ENCODE peak calls at places on chromosomes 5 and 9, in five cellular contexts. One of them, this sample, is unnamed.
A peak's percentile ranks its signal among the peaks of the same experiment; 100 is the strongest.

GRCh38 chr5:34007675-34008600 is at the start of gene AMACR:
- DNase-seq in sigmoid colon: peak; percentile 97
- DNase-seq in GM12864: peak; percentile 66
- DNase-seq in mammary epithelial cell: peak; percentile 89
- DNase-seq in HFF-Myc: peak; percentile 51
- DNase-seq in this sample: peak; percentile 94

GRCh38 chr5:134275822-134276221 is 49.9 kb upstream of the PPP2CA start:
- DNase-seq in sigmoid colon: no peak
- DNase-seq in HFF-Myc: no peak
- DNase-seq in mammary epithelial cell: no peak
- DNase-seq in GM12864: no peak
- DNase-seq in this sample: peak; percentile 22

GRCh38 chr9:2623046-2623865 is 1.7 kb downstream of the VLDLR start:
- DNase-seq in HFF-Myc: no peak
- DNase-seq in mammary epithelial cell: peak; percentile 66
- DNase-seq in sigmoid colon: peak; percentile 79
- DNase-seq in GM12864: no peak
- DNase-seq in this sample: no peak

GRCh38 chr5:8059337-8059736 is 190.4 kb downstream of the MTRR start:
- DNase-seq in HFF-Myc: no peak
- DNase-seq in sigmoid colon: no peak
- DNase-seq in GM12864: no peak
- DNase-seq in mammary epithelial cell: no peak
- DNase-seq in this sample: no peak

GRCh38 chr5:159764283-159764927 is 151.9 kb upstream of the ADRA1B start:
- DNase-seq in HFF-Myc: no peak
- DNase-seq in GM12864: no peak
- DNase-seq in sigmoid colon: no peak
- DNase-seq in mammary epithelial cell: no peak
- DNase-seq in this sample: no peak

GRCh38 chr5:149062371-149063016 is 368 bp downstream of the SH3TC2 start:
- DNase-seq in GM12864: no peak
- DNase-seq in sigmoid colon: no peak
- DNase-seq in mammary epithelial cell: peak; percentile 97
- DNase-seq in HFF-Myc: peak; percentile 82
- DNase-seq in this sample: no peak

GRCh38 chr5:142821027-142821732 is 51.0 kb downstream of the ARHGAP26 start:
- DNase-seq in GM12864: no peak
- DNase-seq in mammary epithelial cell: no peak
- DNase-seq in sigmoid colon: no peak
- DNase-seq in HFF-Myc: no peak
- DNase-seq in this sample: no peak

GRCh38 chr9:70318002-70318401 is 59.2 kb downstream of the SMC5 start:
- DNase-seq in mammary epithelial cell: no peak
- DNase-seq in HFF-Myc: no peak
- DNase-seq in sigmoid colon: no peak
- DNase-seq in GM12864: no peak
- DNase-seq in this sample: no peak

GRCh38 chr9:113742878-113743277 is 133.2 kb upstream of the ZNF618 start:
- DNase-seq in HFF-Myc: no peak
- DNase-seq in sigmoid colon: no peak
- DNase-seq in mammary epithelial cell: no peak
- DNase-seq in GM12864: no peak
- DNase-seq in this sample: no peak

GRCh38 chr9:82124090-82124489 is 135.5 kb downstream of the SPATA31D1 start:
- DNase-seq in mammary epithelial cell: peak; percentile 74
- DNase-seq in sigmoid colon: no peak
- DNase-seq in GM12864: no peak
- DNase-seq in HFF-Myc: peak; percentile 27
- DNase-seq in this sample: no peak

GRCh38 chr5:50667079-50667652 is 729 bp downstream of the PARP8 start:
- DNase-seq in mammary epithelial cell: peak; percentile 59
- DNase-seq in GM12864: no peak
- DNase-seq in HFF-Myc: no peak
- DNase-seq in sigmoid colon: peak; percentile 81
- DNase-seq in this sample: peak; percentile 35

GRCh38 chr9:69325409-69326212 is 596 bp downstream of the ENTREP1 start:
- DNase-seq in sigmoid colon: no peak
- DNase-seq in HFF-Myc: no peak
- DNase-seq in mammary epithelial cell: peak; percentile 28
- DNase-seq in GM12864: no peak
- DNase-seq in this sample: no peak

GRCh38 chr5:1099931-1100651 is 11.8 kb downstream of the SLC12A7 start:
- DNase-seq in mammary epithelial cell: no peak
- DNase-seq in GM12864: no peak
- DNase-seq in HFF-Myc: no peak
- DNase-seq in sigmoid colon: no peak
- DNase-seq in this sample: no peak

GRCh38 chr5:153965102-153965645 is 73.5 kb downstream of the FAM114A2 start:
- DNase-seq in HFF-Myc: peak; percentile 48
- DNase-seq in mammary epithelial cell: peak; percentile 40
- DNase-seq in sigmoid colon: peak; percentile 72
- DNase-seq in GM12864: no peak
- DNase-seq in this sample: peak; percentile 78

GRCh38 chr5:76714771-76715483 is 999 bp upstream of the F2R start:
- DNase-seq in mammary epithelial cell: no peak
- DNase-seq in GM12864: no peak
- DNase-seq in HFF-Myc: no peak
- DNase-seq in sigmoid colon: no peak
- DNase-seq in this sample: no peak

GRCh38 chr5:95369796-95370195 is 21.4 kb upstream of the FAM81B start:
- DNase-seq in sigmoid colon: no peak
- DNase-seq in HFF-Myc: no peak
- DNase-seq in mammary epithelial cell: no peak
- DNase-seq in GM12864: no peak
- DNase-seq in this sample: no peak

GRCh38 chr5:134467231-134467630 is 55.5 kb upstream of the CDKN2AIPNL start:
- DNase-seq in HFF-Myc: no peak
- DNase-seq in mammary epithelial cell: no peak
- DNase-seq in sigmoid colon: no peak
- DNase-seq in GM12864: no peak
- DNase-seq in this sample: no peak

GRCh38 chr5:117266237-117266725 is 691.7 kb upstream of the SEMA6A start:
- DNase-seq in HFF-Myc: no peak
- DNase-seq in GM12864: no peak
- DNase-seq in mammary epithelial cell: no peak
- DNase-seq in sigmoid colon: no peak
- DNase-seq in this sample: no peak

GRCh38 chr5:153476767-153477166 is 13.7 kb upstream of the GRIA1 start:
- DNase-seq in HFF-Myc: peak; percentile 88
- DNase-seq in GM12864: no peak
- DNase-seq in mammary epithelial cell: peak; percentile 85
- DNase-seq in sigmoid colon: no peak
- DNase-seq in this sample: no peak

GRCh38 chr9:83955985-83956287 is 24.1 kb downstream of the HNRNPK start:
- DNase-seq in mammary epithelial cell: no peak
- DNase-seq in sigmoid colon: no peak
- DNase-seq in HFF-Myc: no peak
- DNase-seq in GM12864: no peak
- DNase-seq in this sample: peak; percentile 55

GRCh38 chr9:109452761-109453160 is 45.3 kb downstream of the PTPN3 start:
- DNase-seq in HFF-Myc: no peak
- DNase-seq in sigmoid colon: no peak
- DNase-seq in mammary epithelial cell: peak; percentile 80
- DNase-seq in GM12864: no peak
- DNase-seq in this sample: no peak

GRCh38 chr5:156907667-156908066 is 55.4 kb downstream of the TIMD4 start:
- DNase-seq in mammary epithelial cell: no peak
- DNase-seq in GM12864: no peak
- DNase-seq in sigmoid colon: no peak
- DNase-seq in HFF-Myc: no peak
- DNase-seq in this sample: no peak

GRCh38 chr9:76181020-76181641 is 213.1 kb downstream of the RFK start:
- DNase-seq in mammary epithelial cell: peak; percentile 79
- DNase-seq in HFF-Myc: peak; percentile 31
- DNase-seq in GM12864: no peak
- DNase-seq in sigmoid colon: no peak
- DNase-seq in this sample: no peak

GRCh38 chr5:39024005-39024404 is 50.2 kb downstream of the RICTOR start:
- DNase-seq in sigmoid colon: no peak
- DNase-seq in HFF-Myc: no peak
- DNase-seq in GM12864: no peak
- DNase-seq in mammary epithelial cell: no peak
- DNase-seq in this sample: no peak

GRCh38 chr9:31290731-31291130 is 1093.7 kb upstream of the ACO1 start:
- DNase-seq in GM12864: no peak
- DNase-seq in mammary epithelial cell: no peak
- DNase-seq in sigmoid colon: peak; percentile 35
- DNase-seq in HFF-Myc: no peak
- DNase-seq in this sample: no peak

GRCh38 chr5:19608434-19608833 is 379.6 kb downstream of the CDH18 start:
- DNase-seq in HFF-Myc: no peak
- DNase-seq in sigmoid colon: no peak
- DNase-seq in mammary epithelial cell: peak; percentile 6
- DNase-seq in GM12864: no peak
- DNase-seq in this sample: no peak

GRCh38 chr9:69036319-69036718 is 767 bp downstream of the FXN start:
- DNase-seq in mammary epithelial cell: peak; percentile 32
- DNase-seq in GM12864: no peak
- DNase-seq in HFF-Myc: no peak
- DNase-seq in sigmoid colon: no peak
- DNase-seq in this sample: peak; percentile 56

GRCh38 chr5:89421035-89421434 is 538.1 kb upstream of the MEF2C start:
- DNase-seq in mammary epithelial cell: peak; percentile 43
- DNase-seq in HFF-Myc: no peak
- DNase-seq in sigmoid colon: no peak
- DNase-seq in GM12864: no peak
- DNase-seq in this sample: peak; percentile 14

GRCh38 chr5:1878050-1878849 is 4.5 kb downstream of the IRX4 start:
- DNase-seq in HFF-Myc: no peak
- DNase-seq in sigmoid colon: no peak
- DNase-seq in GM12864: no peak
- DNase-seq in mammary epithelial cell: no peak
- DNase-seq in this sample: no peak

GRCh38 chr5:165497707-165498106 is 1992.3 kb downstream of the MAT2B start:
- DNase-seq in mammary epithelial cell: peak; percentile 14
- DNase-seq in GM12864: no peak
- DNase-seq in HFF-Myc: no peak
- DNase-seq in sigmoid colon: no peak
- DNase-seq in this sample: no peak
- TF ChIP-seq CTCF in mammary epithelial cell: peak; percentile 22
- TF ChIP-seq CTCF in GM12864: no peak
- TF ChIP-seq CTCF in HFF-Myc: no peak
- TF ChIP-seq CTCF in sigmoid colon: no peak
- TF ChIP-seq CTCF in this sample: no peak

DNA sequence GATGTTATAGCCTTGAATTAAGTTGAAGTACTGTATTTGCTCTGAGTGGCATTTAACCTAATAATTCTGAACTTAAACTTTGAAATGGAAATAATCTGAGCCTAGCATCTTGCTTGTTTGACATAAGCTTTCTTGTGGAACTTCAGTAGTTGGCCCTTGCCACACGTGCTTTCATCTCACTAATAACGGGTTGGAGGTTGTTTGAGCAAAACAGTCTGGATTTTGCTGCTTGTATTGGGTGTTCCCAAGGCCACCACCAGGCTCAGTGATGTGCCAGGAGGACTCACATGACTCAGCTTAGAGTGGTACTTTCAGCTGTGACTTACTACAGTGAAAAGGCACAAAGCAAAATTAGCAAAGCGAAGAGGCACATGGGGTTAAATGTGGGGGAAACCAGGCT is 35.7 kb downstream of the SECISBP2 start:
- DNase-seq in HFF-Myc: no peak
- DNase-seq in GM12864: no peak
- DNase-seq in sigmoid colon: no peak
- DNase-seq in mammary epithelial cell: no peak
- DNase-seq in this sample: no peak
- TF ChIP-seq CTCF in HFF-Myc: no peak
- TF ChIP-seq CTCF in GM12864: no peak
- TF ChIP-seq CTCF in sigmoid colon: no peak
- TF ChIP-seq CTCF in mammary epithelial cell: no peak
- TF ChIP-seq CTCF in this sample: no peak

GRCh38 chr9:110842169-110842568 is 173.6 kb downstream of the MUSK start:
- DNase-seq in GM12864: peak; percentile 22
- DNase-seq in sigmoid colon: no peak
- DNase-seq in mammary epithelial cell: no peak
- DNase-seq in HFF-Myc: no peak
- DNase-seq in this sample: no peak
- TF ChIP-seq CTCF in GM12864: peak; percentile 4
- TF ChIP-seq CTCF in sigmoid colon: no peak
- TF ChIP-seq CTCF in mammary epithelial cell: no peak
- TF ChIP-seq CTCF in HFF-Myc: no peak
- TF ChIP-seq CTCF in this sample: no peak

GRCh38 chr5:169003721-169004481 is 297.0 kb downstream of the SLIT3 start:
- DNase-seq in mammary epithelial cell: no peak
- DNase-seq in GM12864: no peak
- DNase-seq in HFF-Myc: no peak
- DNase-seq in sigmoid colon: no peak
- DNase-seq in this sample: no peak
- TF ChIP-seq CTCF in mammary epithelial cell: no peak
- TF ChIP-seq CTCF in GM12864: no peak
- TF ChIP-seq CTCF in HFF-Myc: peak; percentile 35
- TF ChIP-seq CTCF in sigmoid colon: peak; percentile 40
- TF ChIP-seq CTCF in this sample: no peak

GRCh38 chr9:121107041-121107440 is 32.3 kb downstream of the CNTRL start:
- DNase-seq in sigmoid colon: no peak
- DNase-seq in mammary epithelial cell: peak; percentile 39
- DNase-seq in GM12864: no peak
- DNase-seq in HFF-Myc: no peak
- DNase-seq in this sample: no peak
- TF ChIP-seq CTCF in sigmoid colon: no peak
- TF ChIP-seq CTCF in mammary epithelial cell: peak; percentile 46
- TF ChIP-seq CTCF in GM12864: peak; percentile 10
- TF ChIP-seq CTCF in HFF-Myc: no peak
- TF ChIP-seq CTCF in this sample: no peak

DNA sequence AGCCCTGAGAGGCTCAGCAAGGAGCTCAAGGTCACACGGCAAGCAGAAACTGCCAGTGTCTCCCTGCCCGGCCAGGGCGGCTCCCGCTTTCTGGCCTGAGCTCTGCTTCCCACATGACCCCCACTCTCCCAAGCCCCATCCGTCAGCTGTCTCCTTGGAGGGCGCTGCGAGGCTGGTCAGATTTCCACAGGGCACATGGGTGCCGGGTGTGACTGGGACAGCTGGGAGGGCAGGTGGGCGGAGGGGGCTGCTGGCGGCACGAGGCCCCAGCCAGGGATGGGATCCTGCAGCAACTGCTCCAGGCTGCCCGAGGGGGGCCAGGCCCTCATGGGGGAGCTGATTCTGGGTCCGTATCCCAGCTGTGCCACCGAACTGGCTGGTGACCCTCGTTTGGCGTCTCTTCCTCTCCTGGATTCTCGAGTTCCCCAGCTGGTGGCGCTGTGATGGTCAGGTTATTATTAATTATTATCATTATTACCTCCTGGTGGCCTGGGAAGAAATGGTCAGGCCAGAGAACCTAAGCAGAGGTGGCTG is 12.9 kb upstream of the WDR38 start:
- DNase-seq in mammary epithelial cell: no peak
- DNase-seq in GM12864: no peak
- DNase-seq in HFF-Myc: no peak
- DNase-seq in sigmoid colon: no peak
- DNase-seq in this sample: no peak
- TF ChIP-seq CTCF in mammary epithelial cell: peak; percentile 40
- TF ChIP-seq CTCF in GM12864: peak; percentile 38
- TF ChIP-seq CTCF in HFF-Myc: peak; percentile 29
- TF ChIP-seq CTCF in sigmoid colon: no peak
- TF ChIP-seq CTCF in this sample: no peak